ENCODE peak calls at places on chromosomes 1 and 21, in eight cellular contexts. F, U, S, X, N, K, A and W are unnamed samples. For H3K4me1, the result is how much of the 10 kb centered on the place peaks cover.

GRCh38 chr1:46489638-46490602 is at the start of gene DMBX1:
- DNase-seq in N (peak), F (peak), U (peak), X (peak), A (peak), S (no peak), K (peak), W (peak)

GRCh38 chr1:194731025-194731424 is 1544.6 kb upstream of the B3GALT2 start:
- DNase-seq in K (no peak), U (no peak), N (no peak), X (no peak), S (no peak), F (no peak), A (no peak), W (no peak)

GRCh38 chr1:225882008-225882698 is at the start of gene TMEM63A:
- DNase-seq in X (peak), K (peak), S (peak), A (peak), F (peak), U (peak), N (peak), W (peak)

GRCh38 chr21:43602277-43603229 is 56.7 kb downstream of the HSF2BP start:
- DNase-seq in U (no peak), K (no peak), F (no peak), S (no peak), A (no peak), X (no peak), N (no peak), W (no peak)

GRCh38 chr1:71242239-71242638 is 161.4 kb upstream of the ZRANB2 start:
- DNase-seq in K (no peak), F (no peak), U (no peak), A (no peak), N (no peak), S (no peak), X (no peak), W (no peak)

GRCh38 chr1:152313319-152313801 is 11.7 kb downstream of the FLG start:
- DNase-seq in A (peak), S (no peak), U (no peak), K (no peak), F (no peak), N (no peak), X (no peak), W (no peak)

GRCh38 chr1:59541891-59542290 is 245.0 kb downstream of the FGGY start:
- DNase-seq in N (no peak), S (no peak), X (no peak), U (no peak), K (no peak), A (no peak), F (no peak), W (no peak)

GRCh38 chr1:233607252-233608119 is 6.4 kb upstream of the KCNK1 start:
- DNase-seq in N (no peak), A (no peak), U (no peak), F (peak), X (no peak), S (no peak), K (peak), W (no peak)

GRCh38 chr1:43358121-43358745 is 548 bp upstream of the CDC20 start:
- DNase-seq in A (no peak), X (no peak), U (peak), K (peak), F (peak), N (no peak), S (no peak), W (no peak)

GRCh38 chr1:155167166-155168104 is 5.7 kb downstream of the KRTCAP2 start:
- DNase-seq in A (peak), F (peak), N (peak), S (peak), U (peak), K (peak), X (peak), W (peak)

GRCh38 chr1:6599141-6599975 is 3.3 kb downstream of the KLHL21 start:
- DNase-seq in S (peak), U (no peak), F (peak), X (no peak), A (peak), N (no peak), K (no peak), W (no peak)

GRCh38 chr1:184555665-184556641 is 169.1 kb downstream of the C1orf21 start:
- DNase-seq in S (no peak), X (no peak), N (no peak), A (no peak), F (no peak), K (no peak), U (no peak), W (no peak)

GRCh38 chr1:246306415-246307037 is 200.6 kb downstream of the SMYD3 start:
- DNase-seq in X (no peak), K (peak), U (peak), F (no peak), N (no peak), S (no peak), A (no peak), W (no peak)

GRCh38 chr1:12387641-12388040 is 157.8 kb downstream of the VPS13D start:
- DNase-seq in A (no peak), X (no peak), U (no peak), N (no peak), F (no peak), S (no peak), K (no peak), W (no peak)

GRCh38 chr1:179296831-179297377 is 3.3 kb downstream of the SOAT1 start:
- DNase-seq in U (no peak), A (no peak), F (no peak), K (no peak), N (no peak), S (no peak), X (no peak), W (no peak)

GRCh38 chr1:5430911-5431310 is 561.3 kb downstream of the NPHP4 start:
- DNase-seq in A (no peak), S (no peak), U (no peak), X (no peak), F (no peak), K (no peak), N (no peak), W (no peak)

GRCh38 chr1:178155478-178156255 is 61.8 kb downstream of the RASAL2 start:
- DNase-seq in F (no peak), U (no peak), X (no peak), K (no peak), S (no peak), A (no peak), N (no peak), W (no peak)

GRCh38 chr1:90114521-90115141 is 119.7 kb downstream of the ZNF326 start:
- DNase-seq in A (no peak), X (no peak), K (peak), S (no peak), U (peak), F (no peak), N (no peak), W (no peak)

GRCh38 chr1:172585348-172585747 is 52.4 kb downstream of the SUCO start:
- DNase-seq in A (no peak), K (no peak), X (no peak), N (no peak), U (no peak), F (no peak), S (no peak), W (no peak)

GRCh38 chr1:56713112-56713511 is 68.0 kb downstream of the PRKAA2 start:
- DNase-seq in N (no peak), F (no peak), X (no peak), S (no peak), U (no peak), A (no peak), K (no peak), W (no peak)

GRCh38 chr1:6503884-6504602 is 12.6 kb upstream of the PLEKHG5 start:
- DNase-seq in K (no peak), A (no peak), U (no peak), X (no peak), F (no peak), S (no peak), N (no peak), W (no peak)

GRCh38 chr1:57204942-57205787 is 218.7 kb downstream of the DAB1 start:
- DNase-seq in K (no peak), U (peak), A (no peak), N (no peak), X (peak), F (no peak), S (no peak), W (no peak)

GRCh38 chr1:12616709-12617373 is 1.2 kb downstream of the DHRS3 start:
- DNase-seq in A (peak), K (peak), N (peak), U (peak), S (peak), X (peak), F (peak), W (peak)

GRCh38 chr21:26067836-26068401 is 102.7 kb downstream of the APP start:
- DNase-seq in A (no peak), N (no peak), U (no peak), K (no peak), S (no peak), X (no peak), F (no peak), W (peak)

GRCh38 chr1:87215592-87215991 is 113.1 kb upstream of the LMO4 start:
- DNase-seq in F (no peak), N (no peak), X (no peak), S (no peak), U (no peak), A (no peak), K (no peak), W (no peak)

GRCh38 chr1:53135735-53136114 is 6.7 kb downstream of the SLC1A7 start:
- DNase-seq in K (peak), A (no peak), U (no peak), N (no peak), F (peak), X (no peak), S (peak), W (no peak)

GRCh38 chr1:153535664-153536585 is at the start of gene S100A6:
- DNase-seq in N (peak), K (no peak), U (no peak), X (peak), F (peak), S (peak), A (peak), W (peak)

GRCh38 chr1:170664283-170664827 is 424 bp downstream of the PRRX1 start:
- DNase-seq in F (peak), K (no peak), N (peak), X (peak), U (peak), S (no peak), A (peak), W (no peak)

GRCh38 chr1:17301767-17302166 is 6.2 kb upstream of the PADI4 start:
- DNase-seq in S (no peak), X (peak), N (no peak), U (no peak), K (no peak), F (no peak), A (no peak), W (no peak)

GRCh38 chr1:61051455-61052392 is 30.6 kb upstream of the NFIA start:
- DNase-seq in A (peak), K (no peak), S (no peak), U (peak), X (peak), N (no peak), F (no peak), W (peak)
- H3K4me1 ChIP-seq in A (under half), K (half or more), S (under half), U (under half), X (under half), N (under half), F (under half), W (under half)

GRCh38 chr1:109863699-109864062 is 47.0 kb upstream of the CSF1 start:
- DNase-seq in X (no peak), S (no peak), K (no peak), U (no peak), A (no peak), F (no peak), N (no peak), W (no peak)
- H3K27ac ChIP-seq in X (no peak), S (no peak), K (peak), U (no peak), A (no peak), F (peak), N (no peak), W (no peak)

DNA sequence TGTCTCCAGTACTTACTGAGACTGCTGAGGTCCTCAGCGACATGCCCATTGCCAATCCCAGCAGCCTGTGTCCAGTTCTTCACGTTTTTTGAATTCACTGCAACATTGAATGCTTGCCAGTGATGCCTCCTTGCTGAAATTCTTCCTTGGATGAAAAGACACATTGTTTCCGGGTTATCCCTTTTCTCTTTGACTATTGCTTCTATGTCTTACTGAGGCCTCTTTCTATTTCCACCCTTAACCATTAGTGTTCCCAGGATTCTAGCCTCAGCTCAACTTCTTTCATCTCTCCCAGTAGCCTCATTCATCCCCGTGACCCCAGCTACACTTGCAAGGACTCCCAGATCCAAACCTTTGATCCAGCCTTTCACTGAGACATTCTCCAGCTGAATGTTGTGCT is 46.5 kb upstream of the KIF26B start:
- DNase-seq in A (no peak), N (no peak), F (no peak), K (no peak), S (no peak), U (no peak), X (no peak), W (peak)
- TF ChIP-seq CTCF in A (no peak), N (no peak), F (no peak), K (no peak), S (no peak), U (no peak), X (no peak), W (no peak)

GRCh38 chr1:227731696-227732585 is 3.2 kb downstream of the JMJD4 start:
- DNase-seq in U (no peak), N (no peak), F (no peak), A (no peak), X (no peak), S (no peak), K (no peak), W (no peak)
- H3K4me1 ChIP-seq in U (under half), N (under half), F (under half), A (under half), X (under half), S (under half), K (half or more), W (under half)

GRCh38 chr1:244231572-244232315 is 180.7 kb downstream of the ZBTB18 start:
- DNase-seq in A (peak), F (no peak), S (no peak), N (peak), U (peak), K (no peak), X (peak), W (no peak)
- H3K27ac ChIP-seq in A (peak), F (no peak), S (no peak), N (no peak), U (no peak), K (no peak), X (no peak), W (no peak)